ENCODE peak calls at places on chromosomes 12 and 14, in seven cellular contexts. G, H, V, C, S, N and X are unnamed samples.

GRCh38 chr14:104356738-104357688 is 218.6 kb downstream of the KIF26A start:
- DNase-seq in G (no peak), H (no peak), V (no peak), C (no peak), S (no peak), N (no peak), X (no peak)

GRCh38 chr12:31301311-31301710 is 24.6 kb downstream of the SINHCAF start:
- DNase-seq in G (no peak), H (no peak), V (no peak), C (no peak), S (no peak), N (no peak), X (no peak)

GRCh38 chr14:75636100-75636692 is 24.5 kb downstream of the ERG28 start:
- DNase-seq in G (no peak), H (no peak), V (no peak), C (peak), S (peak), N (no peak), X (no peak)

GRCh38 chr14:52148371-52148770 is 79.5 kb upstream of the NID2 start:
- DNase-seq in G (no peak), H (no peak), V (no peak), C (no peak), S (no peak), N (no peak), X (no peak)

GRCh38 chr14:101456246-101457159 is 104.8 kb upstream of the DIO3 start:
- DNase-seq in G (no peak), H (no peak), V (no peak), C (no peak), S (no peak), N (no peak), X (no peak)

GRCh38 chr12:57341275-57341990 is 89.4 kb downstream of the R3HDM2 start:
- DNase-seq in G (no peak), H (no peak), V (peak), C (peak), S (no peak), N (no peak), X (no peak)

GRCh38 chr12:98416845-98417244 is 98.5 kb upstream of the TMPO start:
- DNase-seq in G (no peak), H (no peak), V (no peak), C (peak), S (no peak), N (peak), X (no peak)

GRCh38 chr12:119740835-119741234 is 72.9 kb downstream of the PRKAB1 start:
- DNase-seq in G (no peak), H (no peak), V (no peak), C (no peak), S (no peak), N (no peak), X (no peak)

GRCh38 chr12:10241781-10242180 is 29.1 kb downstream of the GABARAPL1 start:
- DNase-seq in G (no peak), H (no peak), V (no peak), C (no peak), S (no peak), N (no peak), X (no peak)

GRCh38 chr12:88310666-88311065 is 168.6 kb downstream of the TMTC3 start:
- DNase-seq in G (no peak), H (no peak), V (no peak), C (peak), S (no peak), N (no peak), X (no peak)

GRCh38 chr12:116880817-116881324 is 370 bp downstream of the HRK start:
- DNase-seq in G (peak), H (peak), V (no peak), C (peak), S (no peak), N (peak), X (no peak)

GRCh38 chr14:31945701-31946100 is 131.4 kb upstream of the ARHGAP5 start:
- DNase-seq in G (no peak), H (no peak), V (no peak), C (no peak), S (no peak), N (no peak), X (no peak)

GRCh38 chr12:55720894-55721444 is 776 bp downstream of the RDH5 start:
- DNase-seq in G (no peak), H (no peak), V (no peak), C (peak), S (peak), N (peak), X (no peak)

GRCh38 chr12:42652048-42652447 is 62.5 kb upstream of the PRICKLE1 start:
- DNase-seq in G (no peak), H (no peak), V (no peak), C (no peak), S (no peak), N (peak), X (no peak)

GRCh38 chr12:54463034-54463433 is 10.4 kb downstream of the GTSF1 start:
- DNase-seq in G (no peak), H (no peak), V (no peak), C (peak), S (no peak), N (no peak), X (no peak)

GRCh38 chr14:40368314-40368713 is 936.1 kb upstream of the FBXO33 start:
- DNase-seq in G (no peak), H (no peak), V (no peak), C (no peak), S (no peak), N (peak), X (no peak)

GRCh38 chr12:74539765-74540526 is 2.3 kb downstream of the ATXN7L3B start:
- DNase-seq in G (no peak), H (no peak), V (no peak), C (no peak), S (no peak), N (peak), X (no peak)

GRCh38 chr12:78963439-78964222 is 99.1 kb downstream of the SYT1 start:
- DNase-seq in G (no peak), H (no peak), V (no peak), C (peak), S (no peak), N (no peak), X (no peak)

GRCh38 chr14:92103363-92103762 is 3.0 kb downstream of the ATXN3 start:
- DNase-seq in G (no peak), H (no peak), V (no peak), C (no peak), S (no peak), N (no peak), X (no peak)

GRCh38 chr12:90690120-90690519 is 264.9 kb downstream of the CCER1 start:
- DNase-seq in G (no peak), H (no peak), V (no peak), C (no peak), S (no peak), N (no peak), X (no peak)

GRCh38 chr14:68671899-68672298 is 121.0 kb downstream of the ZFP36L1 start:
- DNase-seq in G (no peak), H (no peak), V (no peak), C (no peak), S (no peak), N (no peak), X (no peak)

GRCh38 chr12:55659486-55660385 is 23.0 kb downstream of the OR10P1 start:
- DNase-seq in G (no peak), H (no peak), V (no peak), C (peak), S (no peak), N (no peak), X (no peak)

GRCh38 chr12:55296469-55296868 is at the start of gene OR6C6:
- DNase-seq in G (no peak), H (no peak), V (no peak), C (no peak), S (no peak), N (no peak), X (no peak)

GRCh38 chr12:123478762-123479161 is 20.8 kb downstream of the SNRNP35 start:
- DNase-seq in G (no peak), H (no peak), V (peak), C (peak), S (peak), N (peak), X (no peak)

GRCh38 chr12:11822071-11822818 is 172.8 kb downstream of the ETV6 start:
- DNase-seq in G (no peak), H (peak), V (no peak), C (peak), S (no peak), N (peak), X (no peak)

GRCh38 chr12:116924558-116925453 is 14.1 kb downstream of the FBXW8 start:
- DNase-seq in G (no peak), H (peak), V (no peak), C (peak), S (no peak), N (peak), X (peak)